ENCODE peak calls at places on chromosomes 12 and 14, in four cellular contexts. A is dorsolateral prefrontal cortex, X is substantia nigra, C is GM04504. M is an unnamed sample.

GRCh38 chr12:28938056-28938455 is 211.0 kb upstream of the FAR2 start:
- DNase-seq in A (no peak), X (no peak), C (no peak), M (no peak)

GRCh38 chr12:3770891-3771290 is 18.0 kb upstream of the CRACR2A start:
- DNase-seq in A (no peak), X (no peak), C (no peak), M (no peak)

GRCh38 chr14:65915125-65915524 is 502.6 kb downstream of the FUT8 start:
- DNase-seq in A (no peak), X (no peak), C (no peak), M (no peak)

GRCh38 chr14:43014338-43014737 is 1407.7 kb downstream of the LRFN5 start:
- DNase-seq in A (no peak), X (no peak), C (no peak), M (no peak)

GRCh38 chr14:61609143-61609851 is 86.0 kb upstream of the HIF1A start:
- DNase-seq in A (peak), X (no peak), C (no peak), M (no peak)

GRCh38 chr14:23128969-23129758 is 10.1 kb upstream of the CEBPE start:
- DNase-seq in A (no peak), X (no peak), C (no peak), M (no peak)

GRCh38 chr14:50333010-50333409 is 20.9 kb downstream of the DMAC2L start:
- DNase-seq in A (no peak), X (no peak), C (no peak), M (no peak)

GRCh38 chr12:51269174-51270066 is 795 bp downstream of the SMAGP start:
- DNase-seq in A (no peak), X (no peak), C (no peak), M (no peak)

GRCh38 chr14:75566321-75566720 is 12.1 kb upstream of the FLVCR2 start:
- DNase-seq in A (no peak), X (no peak), C (no peak), M (no peak)

GRCh38 chr12:94649349-94650142 is 811 bp downstream of the TMCC3 start:
- DNase-seq in A (peak), X (peak), C (no peak), M (peak)

GRCh38 chr12:106135781-106136180 is 3.0 kb downstream of the NUAK1 start:
- DNase-seq in A (no peak), X (no peak), C (no peak), M (no peak)

GRCh38 chr12:95634622-95635621 is 83.6 kb upstream of the USP44 start:
- DNase-seq in A (no peak), X (no peak), C (no peak), M (no peak)

GRCh38 chr12:40325349-40325960 is 100.7 kb downstream of the LRRK2 start:
- DNase-seq in A (no peak), X (no peak), C (no peak), M (no peak)

GRCh38 chr12:12376636-12377448 is 20.0 kb downstream of the BORCS5 start:
- DNase-seq in A (no peak), X (no peak), C (no peak), M (no peak)

GRCh38 chr12:46386360-46386867 is 13.8 kb upstream of the SLC38A2 start:
- DNase-seq in A (no peak), X (no peak), C (peak), M (no peak)

GRCh38 chr12:131137836-131138637 is 184.3 kb downstream of the ADGRD1 start:
- DNase-seq in A (no peak), X (no peak), C (no peak), M (peak)

GRCh38 chr12:55745361-55746146 is 2.6 kb downstream of the GDF11 start:
- DNase-seq in A (no peak), X (no peak), C (no peak), M (no peak)

GRCh38 chr14:104252256-104253215 is 114.1 kb downstream of the KIF26A start:
- DNase-seq in A (no peak), X (no peak), C (no peak), M (peak)

GRCh38 chr12:132427177-132427725 is 62.7 kb upstream of the FBRSL1 start:
- DNase-seq in A (no peak), X (no peak), C (no peak), M (no peak)

GRCh38 chr12:85529896-85530295 is 249.9 kb downstream of the ALX1 start:
- DNase-seq in A (no peak), X (no peak), C (no peak), M (no peak)

GRCh38 chr14:90060965-90061848 is 587 bp upstream of the KCNK13 start:
- DNase-seq in A (no peak), X (no peak), C (no peak), M (no peak)

GRCh38 chr14:54503476-54503875 is 6.2 kb upstream of the CGRRF1 start:
- DNase-seq in A (no peak), X (no peak), C (no peak), M (no peak)

GRCh38 chr12:124829008-124829707 is 34.5 kb downstream of the SCARB1 start:
- DNase-seq in A (no peak), X (no peak), C (peak), M (no peak)

GRCh38 chr12:114735011-114735410 is 51.0 kb upstream of the TBX3 start:
- DNase-seq in A (no peak), X (no peak), C (no peak), M (no peak)

GRCh38 chr14:91358654-91359210 is 58.9 kb downstream of the CCDC88C start:
- DNase-seq in A (no peak), X (no peak), C (no peak), M (no peak)

GRCh38 chr14:50082784-50083466 is 33.4 kb downstream of the VCPKMT start:
- DNase-seq in A (no peak), X (no peak), C (no peak), M (no peak)

GRCh38 chr12:5260086-5260485 is 171.8 kb upstream of the NTF3 start:
- DNase-seq in A (no peak), X (no peak), C (no peak), M (no peak)

GRCh38 chr12:108482717-108483212 is 32.3 kb upstream of the FICD start:
- DNase-seq in A (no peak), X (no peak), C (no peak), M (no peak)

GRCh38 chr12:113825705-113826104 is 140.4 kb downstream of the RBM19 start:
- DNase-seq in A (no peak), X (no peak), C (no peak), M (no peak)

GRCh38 chr14:95261616-95262510 is 57.8 kb downstream of the CLMN start:
- DNase-seq in A (no peak), X (no peak), C (no peak), M (peak)

GRCh38 chr12:124554429-124555029 is 12.9 kb downstream of the NCOR2 start:
- DNase-seq in A (no peak), X (no peak), C (no peak), M (no peak)

GRCh38 chr14:73782623-73783022 is 68.4 kb upstream of the PNMA1 start:
- DNase-seq in A (no peak), X (no peak), C (no peak), M (no peak)

GRCh38 chr14:57938533-57938932 is 72.6 kb upstream of the SLC35F4 start:
- DNase-seq in A (no peak), X (no peak), C (no peak), M (no peak)

GRCh38 chr14:98984719-98985041 is 287.3 kb downstream of the BCL11B start:
- DNase-seq in A (no peak), X (no peak), C (no peak), M (no peak)

M was measured in mesenteric fat pad.